ENCODE peak calls at places on chromosomes 16 and 17, in ten cellular contexts. K is IMR-90, X is fibroblast of lung, O is mesendoderm, P is uterus, N is testis, I is RWPE1, Z is coronary artery, D is left ventricle myocardium inferior, H is sigmoid colon. E is an unnamed sample.

GRCh38 chr16:54140057-54140787 is 146.4 kb downstream of the IRX3 start:
- DNase-seq in K (peak), X (no peak), O (peak), P (no peak), N (peak), I (peak), Z (no peak), D (no peak), H (no peak), E (no peak)

GRCh38 chr16:265711-266110 is 10.0 kb downstream of the RGS11 start:
- DNase-seq in K (no peak), X (no peak), O (no peak), P (no peak), N (peak), I (no peak), Z (no peak), D (no peak), H (no peak), E (no peak)

GRCh38 chr17:39653662-39654331 is 11.4 kb upstream of the TCAP start:
- DNase-seq in K (no peak), X (peak), O (peak), P (no peak), N (peak), I (peak), Z (no peak), D (peak), H (no peak), E (no peak)

GRCh38 chr16:54897930-54898329 is 32.7 kb upstream of the IRX5 start:
- DNase-seq in K (no peak), X (no peak), O (no peak), P (no peak), N (no peak), I (no peak), Z (no peak), D (no peak), H (no peak), E (no peak)

GRCh38 chr16:66273644-66274334 is 92.7 kb upstream of the CDH5 start:
- DNase-seq in K (peak), X (peak), O (peak), P (no peak), N (no peak), I (no peak), Z (peak), D (no peak), H (no peak), E (no peak)

GRCh38 chr17:58360664-58361063 is 8.7 kb upstream of the SUPT4H1 start:
- DNase-seq in K (no peak), X (no peak), O (no peak), P (no peak), N (no peak), I (no peak), Z (no peak), D (no peak), H (no peak), E (no peak)

GRCh38 chr16:55825115-55825728 is 7.7 kb downstream of the CES1 start:
- DNase-seq in K (no peak), X (no peak), O (no peak), P (no peak), N (no peak), I (no peak), Z (peak), D (no peak), H (no peak), E (no peak)

GRCh38 chr16:75244844-75245758 is 6.3 kb downstream of the BCAR1 start:
- DNase-seq in K (peak), X (peak), O (peak), P (peak), N (peak), I (peak), Z (peak), D (peak), H (peak), E (no peak)

GRCh38 chr17:17205368-17206148 is 575 bp downstream of the PLD6 start:
- DNase-seq in K (peak), X (peak), O (no peak), P (peak), N (peak), I (peak), Z (no peak), D (peak), H (peak), E (no peak)

GRCh38 chr16:74748042-74748709 is 26.4 kb downstream of the FA2H start:
- DNase-seq in K (no peak), X (no peak), O (no peak), P (no peak), N (no peak), I (no peak), Z (no peak), D (no peak), H (no peak), E (no peak)

GRCh38 chr16:24921229-24921628 is 75.5 kb downstream of the SLC5A11 start:
- DNase-seq in K (no peak), X (no peak), O (no peak), P (no peak), N (no peak), I (no peak), Z (no peak), D (no peak), H (no peak), E (no peak)

GRCh38 chr17:78557598-78558039 is 19.6 kb downstream of the DNAH17 start:
- DNase-seq in K (peak), X (peak), O (peak), P (no peak), N (no peak), I (peak), Z (no peak), D (no peak), H (no peak), E (peak)

GRCh38 chr17:61208301-61209098 is 191.1 kb upstream of the TBX2 start:
- DNase-seq in K (peak), X (peak), O (no peak), P (no peak), N (no peak), I (no peak), Z (no peak), D (no peak), H (no peak), E (no peak)

GRCh38 chr17:49359990-49360795 is 1.9 kb downstream of the ZNF652 start:
- DNase-seq in K (no peak), X (no peak), O (no peak), P (no peak), N (no peak), I (no peak), Z (no peak), D (no peak), H (no peak), E (no peak)

GRCh38 chr17:70187383-70187782 is 18.1 kb downstream of the KCNJ2 start:
- DNase-seq in K (peak), X (peak), O (no peak), P (no peak), N (no peak), I (peak), Z (no peak), D (no peak), H (no peak), E (peak)

GRCh38 chr16:86075839-86076440 is 177.0 kb downstream of the IRF8 start:
- DNase-seq in K (no peak), X (no peak), O (no peak), P (no peak), N (no peak), I (no peak), Z (no peak), D (no peak), H (peak), E (no peak)

GRCh38 chr17:52136173-52136572 is 22.3 kb downstream of the CA10 start:
- DNase-seq in K (no peak), X (no peak), O (no peak), P (no peak), N (no peak), I (no peak), Z (no peak), D (no peak), H (no peak), E (no peak)

GRCh38 chr16:16143038-16143763 is 80.1 kb downstream of the ABCC6 start:
- DNase-seq in K (no peak), X (no peak), O (peak), P (no peak), N (no peak), I (no peak), Z (no peak), D (no peak), H (no peak), E (no peak)

GRCh38 chr16:6573577-6573976 is 759.1 kb upstream of the RBFOX1 start:
- DNase-seq in K (no peak), X (no peak), O (peak), P (no peak), N (no peak), I (no peak), Z (no peak), D (peak), H (no peak), E (no peak)

GRCh38 chr17:77235370-77236080 is 94.8 kb downstream of the SEC14L1 start:
- DNase-seq in K (peak), X (peak), O (no peak), P (no peak), N (peak), I (no peak), Z (no peak), D (peak), H (no peak), E (no peak)
- H3K27ac ChIP-seq in K (peak), X (peak), O (no peak), P (peak), N (no peak), I (peak), Z (peak), D (peak), H (peak), E (peak)

GRCh38 chr16:88994704-88995103 is 17.7 kb upstream of the CBFA2T3 start:
- DNase-seq in K (no peak), X (no peak), O (no peak), P (no peak), N (no peak), I (no peak), Z (no peak), D (no peak), H (no peak), E (no peak)

GRCh38 chr16:88993006-88993787 is 16.2 kb upstream of the CBFA2T3 start:
- DNase-seq in K (no peak), X (peak), O (peak), P (no peak), N (no peak), I (no peak), Z (no peak), D (no peak), H (no peak), E (no peak)

GRCh38 chr16:88995194-88995593 is 18.2 kb upstream of the CBFA2T3 start:
- DNase-seq in K (no peak), X (no peak), O (no peak), P (no peak), N (no peak), I (no peak), Z (no peak), D (no peak), H (no peak), E (no peak)

GRCh38 chr16:88992351-88993005 is 15.5 kb upstream of the CBFA2T3 start:
- DNase-seq in K (no peak), X (no peak), O (no peak), P (no peak), N (no peak), I (no peak), Z (no peak), D (no peak), H (no peak), E (no peak)

GRCh38 chr16:88993946-88994600 is 17.1 kb upstream of the CBFA2T3 start:
- DNase-seq in K (no peak), X (no peak), O (no peak), P (no peak), N (no peak), I (no peak), Z (no peak), D (no peak), H (no peak), E (no peak)
- H3K27ac ChIP-seq in K (no peak), X (no peak), O (no peak), P (no peak), N (no peak), I (no peak), Z (no peak), D (no peak), H (no peak), E (no peak)

DNA sequence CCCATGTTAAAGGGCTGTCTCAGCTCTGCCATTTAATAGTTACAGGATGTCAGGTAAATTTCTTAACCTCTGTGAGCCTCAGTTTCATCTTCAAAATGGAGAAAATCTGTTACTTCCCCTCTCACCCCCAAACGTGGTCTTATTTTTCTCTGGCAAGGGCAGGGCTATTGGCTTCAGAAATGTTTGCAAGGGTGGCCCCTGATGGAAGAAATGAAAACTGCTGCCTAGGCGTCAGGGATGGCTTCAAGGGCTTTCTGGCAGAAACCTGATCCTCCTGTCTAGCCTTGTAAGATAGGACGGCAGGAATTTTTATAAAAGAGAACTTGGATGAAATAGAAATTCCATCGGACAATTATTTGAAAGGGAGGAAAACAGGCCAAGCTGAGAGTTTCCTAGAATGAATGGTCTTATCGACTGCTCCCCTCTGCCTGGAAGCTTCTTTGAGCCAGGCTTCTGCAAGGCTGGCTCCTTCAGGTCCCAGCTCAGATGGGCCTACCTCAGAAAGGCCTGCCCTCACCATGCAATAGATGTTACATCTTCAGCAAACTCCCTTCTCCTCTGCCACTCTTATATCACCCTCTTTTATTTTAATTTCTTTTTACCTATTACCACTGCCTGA is 43.0 kb upstream of the TANGO6 start:
- DNase-seq in K (peak), X (peak), O (peak), P (peak), N (peak), I (peak), Z (no peak), D (no peak), H (peak), E (no peak)
- H3K27ac ChIP-seq in K (no peak), X (no peak), O (no peak), P (no peak), N (no peak), I (peak), Z (no peak), D (no peak), H (no peak), E (peak)

GRCh38 chr16:8952281-8952751 is 11.4 kb downstream of the USP7 start:
- DNase-seq in K (no peak), X (no peak), O (no peak), P (no peak), N (no peak), I (no peak), Z (no peak), D (no peak), H (no peak), E (no peak)
- H3K27ac ChIP-seq in K (no peak), X (no peak), O (no peak), P (no peak), N (no peak), I (no peak), Z (no peak), D (no peak), H (no peak), E (no peak)

DNA sequence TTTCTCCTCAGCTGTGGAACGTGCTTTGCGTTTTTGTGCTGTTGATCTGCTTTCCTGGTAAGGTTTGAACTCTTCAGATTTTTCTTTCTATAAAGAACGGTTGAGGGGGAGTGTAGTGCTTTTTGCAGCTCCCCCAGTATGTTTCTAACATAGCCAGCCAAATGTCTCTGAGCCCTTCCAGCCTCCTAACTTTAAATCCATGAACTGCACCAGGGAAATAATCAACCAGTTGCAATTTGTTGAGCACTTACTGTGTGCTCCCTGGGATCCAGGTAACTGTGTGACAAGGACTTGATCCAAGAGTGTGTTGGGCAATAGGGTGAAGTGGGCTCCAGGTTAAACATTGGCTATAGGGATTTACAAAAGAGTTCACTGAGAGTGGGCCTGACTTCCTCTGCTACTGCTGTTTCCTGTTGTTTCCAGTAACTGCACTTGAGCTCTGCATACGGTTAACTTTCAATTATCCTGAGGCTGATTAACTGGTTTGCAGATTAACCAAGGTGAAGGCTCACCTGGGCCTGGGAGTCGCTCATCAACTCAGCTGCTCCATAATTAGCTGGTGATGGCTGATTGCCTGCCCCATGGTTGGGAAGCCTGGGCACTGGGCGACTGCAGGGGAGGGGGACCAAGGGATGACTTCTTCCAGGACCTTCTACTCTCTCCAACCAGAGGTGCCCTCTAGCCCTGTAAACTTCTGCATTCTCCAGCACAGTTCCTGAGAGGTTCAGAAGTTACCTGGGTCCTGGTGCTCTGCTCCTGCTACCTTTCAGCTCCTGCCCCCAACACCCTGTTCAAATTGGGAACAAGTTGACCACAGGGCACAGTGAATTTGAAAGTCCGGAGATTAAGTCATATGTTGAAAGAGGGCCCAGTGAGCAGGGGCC is 19.5 kb downstream of the HLF start:
- DNase-seq in K (no peak), X (no peak), O (no peak), P (no peak), N (no peak), I (no peak), Z (no peak), D (no peak), H (no peak), E (no peak)
- H3K27ac ChIP-seq in K (no peak), X (no peak), O (no peak), P (peak), N (peak), I (peak), Z (peak), D (peak), H (peak), E (no peak)

GRCh38 chr16:9081843-9082242 is 9.6 kb upstream of the HAPSTR1 start:
- DNase-seq in K (no peak), X (no peak), O (no peak), P (no peak), N (no peak), I (no peak), Z (no peak), D (no peak), H (no peak), E (no peak)

GRCh38 chr16:9077001-9077809 is 14.2 kb upstream of the HAPSTR1 start:
- DNase-seq in K (peak), X (no peak), O (peak), P (no peak), N (no peak), I (peak), Z (no peak), D (no peak), H (no peak), E (peak)

GRCh38 chr16:9081183-9081582 is 10.3 kb upstream of the HAPSTR1 start:
- DNase-seq in K (peak), X (no peak), O (no peak), P (no peak), N (no peak), I (no peak), Z (no peak), D (no peak), H (no peak), E (no peak)

GRCh38 chr16:9082422-9082821 is 9.0 kb upstream of the HAPSTR1 start:
- DNase-seq in K (no peak), X (no peak), O (no peak), P (no peak), N (no peak), I (no peak), Z (no peak), D (no peak), H (no peak), E (no peak)

DNA sequence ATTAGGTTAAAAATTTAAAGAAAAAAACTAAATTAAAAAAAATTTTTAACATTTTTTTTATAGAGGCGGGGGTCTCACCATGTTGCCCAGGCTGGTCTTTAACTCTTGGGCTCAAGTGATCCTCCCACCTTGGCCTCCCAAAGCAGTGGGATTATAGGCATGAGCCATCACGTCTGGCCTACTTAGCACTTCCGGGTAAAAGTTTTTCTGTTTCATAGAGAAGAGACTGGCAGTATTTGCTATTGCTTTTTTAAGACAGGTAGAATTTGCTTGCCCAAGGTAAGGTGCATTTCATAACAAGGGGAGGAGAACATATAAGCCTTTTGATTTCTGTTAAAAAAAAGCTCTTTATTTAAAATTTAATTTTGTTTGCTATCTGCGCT is 12.0 kb upstream of the HAPSTR1 start:
- DNase-seq in K (no peak), X (no peak), O (no peak), P (no peak), N (no peak), I (no peak), Z (no peak), D (no peak), H (no peak), E (no peak)
- H3K27ac ChIP-seq in K (no peak), X (no peak), O (no peak), P (no peak), N (no peak), I (no peak), Z (no peak), D (no peak), H (no peak), E (peak)

GRCh38 chr17:65595071-65595655 is 33.7 kb upstream of the AXIN2 start:
- DNase-seq in K (no peak), X (no peak), O (no peak), P (peak), N (no peak), I (peak), Z (no peak), D (no peak), H (no peak), E (no peak)
- H3K27ac ChIP-seq in K (no peak), X (no peak), O (no peak), P (peak), N (no peak), I (no peak), Z (no peak), D (no peak), H (no peak), E (no peak)